ENCODE peak calls at places on chromosomes 7 and 10, in six cellular contexts. V is Caki2; J is MCF 10A; K is activated effector memory CD4-positive, alpha-beta T cell treated with anti-CD3 and anti-CD28 coated beads, Interleukin-2, amount 50 U/mL, for 16 hours; L is stimulated activated CD8-positive, alpha-beta memory T cell treated with anti-CD3 and anti-CD28 coated beads, Interleukin-7, amount 100 ng/mL, for 48 hours; S is mesothelial cell of epicardium. E is an unnamed sample.

GRCh38 chr7:36723951-36724664 is at the start of gene AOAH:
- DNase-seq in V (no peak), J (no peak), K (peak; percentile 83), L (peak; percentile 80), S (no peak), E (no peak)

GRCh38 chr7:24831240-24831639 is 74.0 kb upstream of the GSDME start:
- DNase-seq in V (no peak), J (peak; percentile 46), K (no peak), L (no peak), S (no peak), E (no peak)

GRCh38 chr7:17370901-17371550 is 72.6 kb downstream of the AHR start:
- DNase-seq in V (peak; percentile 42), J (peak; percentile 45), K (no peak), L (no peak), S (no peak), E (no peak)

GRCh38 chr10:132820056-132820455 is 34.1 kb upstream of the NKX6-2 start:
- DNase-seq in V (no peak), J (no peak), K (peak; percentile 54), L (no peak), S (no peak), E (no peak)

GRCh38 chr10:73857446-73857845 is 16.9 kb downstream of the CAMK2G start:
- DNase-seq in V (no peak), J (no peak), K (no peak), L (peak; percentile 40), S (no peak), E (no peak)

GRCh38 chr7:128209229-128210035 is 31.6 kb upstream of the LEP start:
- DNase-seq in V (peak; percentile 59), J (peak; percentile 80), K (peak; percentile 86), L (peak; percentile 37), S (peak; percentile 50), E (peak; percentile 57)

GRCh38 chr10:7817576-7817975 is 729 bp upstream of the TAF3 start:
- DNase-seq in V (no peak), J (no peak), K (no peak), L (no peak), S (no peak), E (no peak)

GRCh38 chr10:93481213-93481930 is 762 bp downstream of the MYOF start:
- DNase-seq in V (peak; percentile 48), J (no peak), K (no peak), L (no peak), S (no peak), E (no peak)

GRCh38 chr7:129951076-129952011 is 1.4 kb downstream of the UBE2H start:
- DNase-seq in V (no peak), J (peak; percentile 38), K (no peak), L (no peak), S (no peak), E (peak; percentile 30)

GRCh38 chr7:50349963-50350944 is 45.7 kb downstream of the IKZF1 start:
- DNase-seq in V (no peak), J (no peak), K (peak; percentile 92), L (peak; percentile 85), S (no peak), E (no peak)

GRCh38 chr7:94080551-94080950 is 76.4 kb upstream of the BET1 start:
- DNase-seq in V (no peak), J (no peak), K (no peak), L (no peak), S (no peak), E (no peak)

GRCh38 chr7:109387530-109387929 is 817.9 kb downstream of the DNAJB9 start:
- DNase-seq in V (no peak), J (no peak), K (no peak), L (no peak), S (peak; percentile 19), E (no peak)

GRCh38 chr7:137000621-137001020 is 132.2 kb downstream of the CHRM2 start:
- DNase-seq in V (no peak), J (no peak), K (no peak), L (no peak), S (no peak), E (no peak)

GRCh38 chr7:55006499-55006898 is 12.3 kb upstream of the EGFR start:
- DNase-seq in V (no peak), J (no peak), K (no peak), L (no peak), S (no peak), E (no peak)

GRCh38 chr10:23439920-23440875 is 1.3 kb downstream of the OTUD1 start:
- DNase-seq in V (peak; percentile 45), J (peak; percentile 59), K (peak; percentile 78), L (no peak), S (peak; percentile 20), E (peak; percentile 30)

GRCh38 chr7:51620690-51621089 is 304.1 kb upstream of the COBL start:
- DNase-seq in V (no peak), J (no peak), K (no peak), L (no peak), S (no peak), E (no peak)

GRCh38 chr7:158353606-158354570 is 233.7 kb downstream of the PTPRN2 start:
- DNase-seq in V (no peak), J (peak; percentile 56), K (no peak), L (no peak), S (no peak), E (peak; percentile 19)

GRCh38 chr7:94908204-94909022 is 1.0 kb downstream of the PPP1R9A start:
- DNase-seq in V (peak; percentile 70), J (peak; percentile 25), K (no peak), L (no peak), S (peak; percentile 25), E (peak; percentile 54)

GRCh38 chr7:68491523-68492358 is 1106.5 kb upstream of the AUTS2 start:
- DNase-seq in V (no peak), J (no peak), K (no peak), L (no peak), S (no peak), E (no peak)

E was measured in upper lobe of left lung.